ENCODE peak calls at places on chromosome 2, in ten cellular contexts. B, O, N, Y, L, R, Z, W, C and F are unnamed samples.

GRCh38 chr2:117774716-117775115 is 39.8 kb upstream of the DDX18 start:
- DNase-seq in N (no peak), B (no peak), Z (no peak), W (no peak), L (no peak), Y (no peak), R (no peak), O (no peak), C (no peak), F (no peak)

GRCh38 chr2:23464156-23464555 is 79.2 kb downstream of the KLHL29 start:
- DNase-seq in O (no peak), Z (no peak), R (no peak), L (no peak), C (no peak), N (no peak), Y (no peak), W (no peak), B (peak), F (no peak)

GRCh38 chr2:28445448-28446258 is 50.2 kb upstream of the PLB1 start:
- DNase-seq in L (no peak), W (no peak), O (no peak), N (no peak), C (no peak), Y (no peak), Z (no peak), B (no peak), R (peak), F (no peak)

GRCh38 chr2:46041434-46041833 is 255.8 kb upstream of the EPAS1 start:
- DNase-seq in C (no peak), Z (no peak), B (no peak), N (no peak), O (no peak), W (no peak), L (no peak), Y (no peak), R (no peak), F (no peak)

GRCh38 chr2:217413193-217413592 is 553.3 kb upstream of the TNP1 start:
- DNase-seq in O (no peak), C (no peak), R (no peak), W (peak), N (no peak), Z (no peak), L (no peak), Y (no peak), B (no peak), F (no peak)

GRCh38 chr2:190791347-190791982 is 89.2 kb upstream of the GLS start:
- DNase-seq in Y (no peak), W (no peak), L (no peak), B (no peak), N (no peak), C (peak), O (no peak), Z (no peak), R (no peak), F (no peak)

GRCh38 chr2:181678033-181678586 is 2.2 kb downstream of the NEUROD1 start:
- DNase-seq in L (peak), B (peak), W (peak), Z (no peak), C (peak), Y (peak), O (peak), N (peak), R (no peak), F (no peak)

GRCh38 chr2:59900728-59901452 is 652.6 kb downstream of the BCL11A start:
- DNase-seq in Z (no peak), Y (no peak), B (no peak), N (no peak), R (no peak), O (no peak), W (no peak), L (no peak), C (no peak), F (no peak)

GRCh38 chr2:8149985-8150547 is 531.8 kb upstream of the ID2 start:
- DNase-seq in B (no peak), L (no peak), O (no peak), W (no peak), N (no peak), Z (no peak), Y (no peak), C (no peak), R (no peak), F (peak)

GRCh38 chr2:229275506-229275905 is 4.4 kb upstream of the PID1 start:
- DNase-seq in Y (no peak), R (no peak), Z (no peak), L (no peak), O (no peak), W (no peak), N (no peak), C (no peak), B (no peak), F (no peak)

GRCh38 chr2:147224070-147224469 is 620.8 kb upstream of the ACVR2A start:
- DNase-seq in R (no peak), L (no peak), C (no peak), B (no peak), O (no peak), Y (no peak), W (no peak), N (no peak), Z (no peak), F (no peak)

GRCh38 chr2:30899655-30900054 is 92.4 kb upstream of the CAPN13 start:
- DNase-seq in W (no peak), B (no peak), C (no peak), L (no peak), R (no peak), Z (no peak), O (no peak), Y (no peak), N (peak), F (no peak)

GRCh38 chr2:197445746-197446145 is 7.6 kb upstream of the COQ10B start:
- DNase-seq in R (no peak), C (no peak), L (no peak), B (no peak), W (no peak), O (no peak), N (no peak), Z (no peak), Y (no peak), F (no peak)

DNA sequence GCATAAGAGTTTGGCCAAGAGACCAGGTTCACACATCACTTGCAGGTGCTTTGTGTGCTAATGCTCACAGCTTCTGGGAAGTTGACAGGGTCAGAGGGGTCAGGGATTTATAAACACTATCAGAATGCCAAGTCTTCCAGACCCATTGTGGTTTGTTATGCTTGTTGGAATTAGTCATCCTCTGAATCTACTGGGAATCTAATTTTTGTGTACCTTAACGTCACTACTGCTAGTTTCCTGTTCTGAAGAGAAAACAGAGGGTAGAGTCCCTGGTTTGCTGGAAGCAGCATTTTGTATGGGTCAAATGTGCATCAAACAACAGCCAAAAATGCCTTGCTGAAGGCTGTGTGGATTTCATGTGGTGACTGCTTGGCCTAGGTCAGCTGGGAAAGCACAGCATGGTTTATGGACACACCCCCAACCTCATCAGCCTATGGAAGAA is 33.3 kb downstream of the ANTXR1 start:
- DNase-seq in L (no peak), R (no peak), O (no peak), B (no peak), Y (peak), N (no peak), W (no peak), C (no peak), Z (no peak), F (no peak)
- TF ChIP-seq POLR2AphosphoS5 in L (no peak), R (no peak), O (no peak), B (no peak), Y (no peak), N (peak), W (no peak), C (no peak), Z (no peak), F (no peak)

GRCh38 chr2:213285404-213285803 is 1.1 kb downstream of the SPAG16 start:
- DNase-seq in N (no peak), R (no peak), O (no peak), C (no peak), Y (no peak), B (no peak), W (no peak), Z (no peak), L (no peak), F (no peak)

GRCh38 chr2:213288913-213289700 is 4.8 kb downstream of the SPAG16 start:
- DNase-seq in Y (no peak), N (no peak), W (no peak), O (no peak), R (no peak), C (no peak), B (no peak), Z (no peak), L (no peak), F (no peak)

GRCh38 chr2:213279961-213280360 is 4.3 kb upstream of the SPAG16 start:
- DNase-seq in R (no peak), B (no peak), O (no peak), L (no peak), N (no peak), C (no peak), Z (no peak), W (no peak), Y (no peak), F (no peak)

GRCh38 chr2:213281156-213281555 is 3.1 kb upstream of the SPAG16 start:
- DNase-seq in O (no peak), R (no peak), L (no peak), N (no peak), B (no peak), Y (no peak), C (no peak), W (no peak), Z (no peak), F (no peak)

GRCh38 chr2:213284105-213285090 is at the start of gene SPAG16:
- DNase-seq in Z (peak), C (peak), O (peak), L (peak), W (peak), R (no peak), B (peak), N (peak), Y (peak), F (peak)
- TF ChIP-seq POLR2A in Z (peak), C (no peak), O (peak), L (peak), W (no peak), R (no peak), B (no peak), N (peak), Y (peak), F (no peak)

GRCh38 chr2:15939556-15939853 is 845 bp upstream of the MYCN start:
- DNase-seq in L (peak), O (peak), Y (no peak), W (peak), B (peak), R (peak), Z (no peak), N (peak), C (peak), F (no peak)
- H3K27ac ChIP-seq in L (no peak), O (no peak), Y (no peak), W (no peak), B (no peak), R (no peak), Z (no peak), N (no peak), C (no peak), F (no peak)

GRCh38 chr2:127632592-127633489 is 13.1 kb upstream of the GPR17 start:
- DNase-seq in C (no peak), Z (no peak), Y (no peak), R (no peak), L (no peak), N (peak), B (peak), O (no peak), W (peak), F (no peak)

GRCh38 chr2:127633556-127634065 is 12.3 kb upstream of the GPR17 start:
- DNase-seq in N (peak), O (no peak), C (no peak), Z (no peak), R (no peak), Y (no peak), W (peak), B (peak), L (no peak), F (no peak)

GRCh38 chr2:127634626-127635379 is 11.2 kb upstream of the GPR17 start:
- DNase-seq in N (peak), B (peak), W (peak), Z (no peak), R (no peak), O (no peak), L (no peak), C (no peak), Y (no peak), F (no peak)

GRCh38 chr2:127635380-127636237 is 10.3 kb upstream of the GPR17 start:
- DNase-seq in B (peak), O (no peak), W (no peak), Z (no peak), L (no peak), Y (no peak), N (peak), R (no peak), C (no peak), F (no peak)

DNA sequence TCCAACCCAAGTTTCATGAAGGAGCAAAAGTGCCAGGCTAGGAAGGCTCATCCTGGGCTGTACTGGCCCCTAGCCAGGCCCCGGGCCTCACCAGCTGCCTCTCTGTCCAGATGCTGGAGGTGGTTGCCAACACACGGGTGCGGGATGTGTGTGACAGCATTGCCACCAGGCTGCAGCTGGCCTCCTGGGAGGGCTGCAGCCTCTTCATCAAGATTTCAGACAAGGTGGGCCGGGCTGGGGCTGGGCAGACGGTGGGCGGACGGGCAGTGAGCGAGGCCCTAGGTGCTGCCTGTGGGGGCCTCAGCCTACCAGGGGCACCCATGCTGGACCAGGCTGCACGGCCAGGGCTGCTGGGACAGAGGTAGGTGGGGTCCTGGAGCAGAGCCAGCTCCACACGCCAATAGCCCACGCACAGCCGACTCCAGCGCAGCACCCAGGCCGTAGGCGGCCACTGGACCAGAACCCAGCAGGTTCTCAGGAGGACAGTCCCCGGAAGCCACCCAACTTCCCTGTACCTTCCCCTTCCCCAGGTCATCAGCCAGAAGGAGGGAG is 11.8 kb upstream of the GPR17 start:
- DNase-seq in B (peak), C (no peak), O (no peak), R (no peak), N (peak), L (no peak), W (peak), Y (no peak), Z (no peak), F (no peak)
- TF ChIP-seq POLR2AphosphoS5 in B (peak), C (no peak), O (no peak), R (no peak), N (no peak), L (no peak), W (no peak), Y (no peak), Z (no peak), F (no peak)

GRCh38 chr2:85584857-85585780 is 888 bp downstream of the VAMP5 start:
- DNase-seq in B (no peak), Z (no peak), N (no peak), C (peak), Y (peak), R (no peak), O (peak), L (peak), W (peak), F (no peak)
- TF ChIP-seq POLR2A in B (no peak), Z (no peak), N (no peak), C (peak), Y (peak), R (no peak), O (peak), L (no peak), W (no peak), F (no peak)